ENCODE peak calls at places on chromosomes 3 and 15, in six cellular contexts. E is effector memory CD4-positive, alpha-beta T cell; U is pancreas; T is AG04450; J is colonic mucosa; F is adrenal gland. R is an unnamed sample.

GRCh38 chr3:172065534-172065933 is 26.2 kb downstream of the FNDC3B start:
- DNase-seq in E (no peak), U (no peak), T (peak; percentile 69), J (peak; percentile 53), F (no peak), R (no peak)

GRCh38 chr3:81823882-81824395 is 62.5 kb upstream of the GBE1 start:
- DNase-seq in E (no peak), U (no peak), T (no peak), J (no peak), F (no peak), R (no peak)

GRCh38 chr3:33047842-33048834 is 48.8 kb downstream of the GLB1 start:
- DNase-seq in E (peak; percentile 37), U (no peak), T (no peak), J (no peak), F (no peak), R (peak; percentile 59)

GRCh38 chr3:181103605-181104004 is 114.1 kb upstream of the DNAJC19 start:
- DNase-seq in E (no peak), U (no peak), T (no peak), J (no peak), F (no peak), R (peak; percentile 1)

GRCh38 chr15:95325763-95326688 is 1004.5 kb upstream of the NR2F2 start:
- DNase-seq in E (no peak), U (no peak), T (no peak), J (no peak), F (no peak), R (no peak)

GRCh38 chr3:33645060-33645841 is 72.8 kb downstream of the CLASP2 start:
- DNase-seq in E (peak; percentile 5), U (no peak), T (no peak), J (no peak), F (peak; percentile 32), R (peak; percentile 17)

GRCh38 chr3:105610473-105610872 is 243.8 kb downstream of the ALCAM start:
- DNase-seq in E (no peak), U (no peak), T (no peak), J (no peak), F (no peak), R (no peak)

GRCh38 chr3:117873236-117873635 is 1161.4 kb downstream of the IGSF11 start:
- DNase-seq in E (no peak), U (peak; percentile 17), T (no peak), J (peak; percentile 18), F (peak; percentile 78), R (no peak)

GRCh38 chr15:101003706-101004105 is 84.5 kb downstream of the LRRK1 start:
- DNase-seq in E (no peak), U (no peak), T (no peak), J (peak; percentile 13), F (no peak), R (no peak)

GRCh38 chr3:171453175-171453868 is 6.9 kb downstream of the TNIK start:
- DNase-seq in E (no peak), U (no peak), T (no peak), J (no peak), F (no peak), R (no peak)

GRCh38 chr3:64836097-64836496 is 148.3 kb upstream of the ADAMTS9 start:
- DNase-seq in E (no peak), U (no peak), T (no peak), J (no peak), F (no peak), R (peak; percentile 47)

GRCh38 chr15:93485922-93486327 is 396.9 kb upstream of the RGMA start:
- DNase-seq in E (no peak), U (peak; percentile 62), T (no peak), J (peak; percentile 37), F (no peak), R (no peak)

GRCh38 chr3:74639681-74640080 is 25.2 kb upstream of the CNTN3 start:
- DNase-seq in E (no peak), U (no peak), T (no peak), J (no peak), F (no peak), R (no peak)

GRCh38 chr15:54917312-54917711 is 279.4 kb downstream of the RSL24D1 start:
- DNase-seq in E (no peak), U (no peak), T (no peak), J (no peak), F (no peak), R (no peak)

GRCh38 chr3:47259114-47259513 is 23.5 kb downstream of the KIF9 start:
- DNase-seq in E (no peak), U (no peak), T (no peak), J (no peak), F (no peak), R (no peak)

GRCh38 chr3:112519424-112520001 is 20.2 kb upstream of the BTLA start:
- DNase-seq in E (no peak), U (no peak), T (peak; percentile 50), J (peak; percentile 54), F (peak; percentile 12), R (peak; percentile 11)

GRCh38 chr3:36475593-36475992 is 95.3 kb downstream of the STAC start:
- DNase-seq in E (no peak), U (no peak), T (no peak), J (no peak), F (no peak), R (no peak)

GRCh38 chr3:99248130-99248529 is 346.6 kb upstream of the DCBLD2 start:
- DNase-seq in E (no peak), U (no peak), T (no peak), J (no peak), F (no peak), R (no peak)

GRCh38 chr15:92655178-92655995 is at the start of gene FAM174B:
- DNase-seq in E (no peak), U (peak; percentile 81), T (no peak), J (peak; percentile 54), F (peak; percentile 32), R (no peak)

GRCh38 chr15:70892002-70892911 is at the start of the genes LRRC49 and THAP10:
- DNase-seq in E (peak; percentile 46), U (peak; percentile 73), T (peak; percentile 89), J (peak; percentile 89), F (peak; percentile 92), R (peak; percentile 100)

GRCh38 chr15:99100245-99101173 is 4.4 kb upstream of the SYNM start:
- DNase-seq in E (no peak), U (peak; percentile 81), T (no peak), J (peak; percentile 81), F (peak; percentile 86), R (no peak)

GRCh38 chr15:80946576-80946975 is 43.0 kb downstream of the MESD start:
- DNase-seq in E (no peak), U (no peak), T (no peak), J (no peak), F (no peak), R (no peak)

GRCh38 chr3:71195492-71195891 is 388.0 kb downstream of the FOXP1 start:
- DNase-seq in E (no peak), U (no peak), T (peak; percentile 63), J (no peak), F (no peak), R (peak; percentile 17)

GRCh38 chr3:8759038-8759755 is 10.2 kb downstream of the OXTR start:
- DNase-seq in E (no peak), U (no peak), T (no peak), J (no peak), F (no peak), R (no peak)

GRCh38 chr3:85560088-85560790 is 601.5 kb downstream of the CADM2 start:
- DNase-seq in E (no peak), U (peak; percentile 23), T (no peak), J (no peak), F (no peak), R (no peak)

GRCh38 chr3:142987080-142987700 is 14.2 kb upstream of the U2SURP start:
- DNase-seq in E (no peak), U (no peak), T (no peak), J (no peak), F (no peak), R (no peak)

GRCh38 chr3:31305324-31305723 is 227.4 kb upstream of the STT3B start:
- DNase-seq in E (no peak), U (no peak), T (no peak), J (no peak), F (no peak), R (no peak)

GRCh38 chr3:66210687-66211295 is 10.0 kb upstream of the SLC25A26 start:
- DNase-seq in E (no peak), U (no peak), T (no peak), J (no peak), F (no peak), R (no peak)

GRCh38 chr3:38574411-38575278 is 74.8 kb downstream of the SCN5A start:
- DNase-seq in E (no peak), U (no peak), T (no peak), J (no peak), F (no peak), R (peak; percentile 4)

GRCh38 chr15:57356636-57357035 is 19.7 kb upstream of the CGNL1 start:
- DNase-seq in E (no peak), U (no peak), T (no peak), J (no peak), F (no peak), R (peak; percentile 71)

GRCh38 chr15:57355259-57355658 is 21.0 kb upstream of the CGNL1 start:
- DNase-seq in E (no peak), U (no peak), T (no peak), J (no peak), F (no peak), R (no peak)

GRCh38 chr15:57354436-57355123 is 21.7 kb upstream of the CGNL1 start:
- DNase-seq in E (no peak), U (no peak), T (no peak), J (no peak), F (no peak), R (no peak)

GRCh38 chr15:57357796-57358195 is 18.5 kb upstream of the CGNL1 start:
- DNase-seq in E (no peak), U (no peak), T (no peak), J (no peak), F (no peak), R (no peak)

DNA sequence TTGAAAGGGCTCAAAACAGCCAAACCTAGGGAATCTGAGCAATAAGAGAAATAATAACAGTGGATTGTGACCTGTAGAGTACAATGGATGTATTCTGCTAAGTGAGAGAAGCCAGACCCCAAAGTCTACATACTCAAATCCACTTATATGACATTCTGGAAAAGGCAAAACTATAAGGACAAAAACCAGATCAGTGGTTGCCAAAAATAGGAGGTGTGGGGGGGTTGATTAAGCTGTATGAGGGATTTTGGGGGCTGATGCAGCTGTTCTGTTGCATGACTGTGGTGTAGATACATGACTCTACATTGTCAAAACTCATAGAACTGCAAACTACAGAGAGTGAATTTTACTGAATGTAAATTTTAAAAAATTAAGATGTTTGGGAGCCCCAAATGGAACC is 20.1 kb upstream of the CGNL1 start:
- DNase-seq in E (no peak), U (no peak), T (no peak), J (no peak), F (no peak), R (no peak)
- H3K27ac ChIP-seq in E (no peak overlapping the region), U (no peak overlapping the region), T (no peak overlapping the region), J (no peak overlapping the region), F (no peak overlapping the region), R (no peak overlapping the region)

GRCh38 chr3:194707176-194707575 is 21.5 kb downstream of the FAM43A start:
- DNase-seq in E (no peak), U (no peak), T (no peak), J (no peak), F (no peak), R (no peak)
- H3K27ac ChIP-seq in E (no peak overlapping the region), U (no peak overlapping the region), T (no peak overlapping the region), J (no peak overlapping the region), F (no peak overlapping the region), R (no peak overlapping the region)

GRCh38 chr3:139456391-139456790 is 19.9 kb downstream of the RBP2 start:
- DNase-seq in E (no peak), U (no peak), T (no peak), J (no peak), F (no peak), R (no peak)
- H3K27ac ChIP-seq in E (no peak overlapping the region), U (no peak overlapping the region), T (no peak overlapping the region), J (no peak overlapping the region), F (no peak overlapping the region), R (peak overlapping the region; percentile 2)

GRCh38 chr15:40240619-40241304 is 1.9 kb downstream of the PAK6 start:
- DNase-seq in E (no peak), U (peak; percentile 15), T (no peak), J (no peak), F (no peak), R (no peak)
- H3K27ac ChIP-seq in E (no peak overlapping the region), U (no peak overlapping the region), T (no peak overlapping the region), J (no peak overlapping the region), F (no peak overlapping the region), R (peak overlapping the region; percentile 15)